ENCODE peak calls at places on chromosomes 16 and 17, in six cellular contexts. Y is dorsolateral prefrontal cortex, X is tibial artery, P is ascending aorta, J is lower lobe of right lung, Z is sigmoid colon. R is an unnamed sample.

GRCh38 chr17:4541041-4541327 is 14.2 kb downstream of the MYBBP1A start:
- DNase-seq in Y (no peak), X (no peak), P (no peak), J (no peak), Z (no peak), R (no peak)

GRCh38 chr16:29908719-29909220 is 8.5 kb downstream of the ASPHD1 start:
- DNase-seq in Y (no peak), X (no peak), P (no peak), J (no peak), Z (no peak), R (no peak)

GRCh38 chr16:54285414-54286066 is 1.0 kb downstream of the IRX3 start:
- DNase-seq in Y (no peak), X (no peak), P (no peak), J (no peak), Z (no peak), R (no peak)

GRCh38 chr16:2753523-2754020 is 1.1 kb downstream of the SRRM2 start:
- DNase-seq in Y (no peak), X (no peak), P (no peak), J (peak), Z (no peak), R (no peak)

GRCh38 chr17:55420776-55421178 is 858 bp downstream of the MMD start:
- DNase-seq in Y (peak), X (peak), P (no peak), J (peak), Z (peak), R (peak)

GRCh38 chr17:78378225-78379133 is at the start of gene PGS1:
- DNase-seq in Y (peak), X (peak), P (no peak), J (peak), Z (peak), R (peak)

GRCh38 chr17:28955408-28955807 is 4.1 kb upstream of the PHF12 start:
- DNase-seq in Y (no peak), X (no peak), P (no peak), J (no peak), Z (peak), R (no peak)

GRCh38 chr17:82960419-82961271 is 118.8 kb upstream of the METRNL start:
- DNase-seq in Y (no peak), X (no peak), P (no peak), J (no peak), Z (peak), R (peak)

GRCh38 chr16:2003827-2004641 is 5.6 kb downstream of the ZNF598 start:
- DNase-seq in Y (peak), X (peak), P (no peak), J (peak), Z (peak), R (peak)

GRCh38 chr17:30950669-30951399 is 20.0 kb upstream of the RNF135 start:
- DNase-seq in Y (no peak), X (peak), P (peak), J (peak), Z (peak), R (peak)

GRCh38 chr16:81908466-81909230 is 102.6 kb downstream of the SDR42E1 start:
- DNase-seq in Y (no peak), X (no peak), P (no peak), J (no peak), Z (peak), R (no peak)

GRCh38 chr17:66348605-66349165 is 46.3 kb downstream of the PRKCA start:
- DNase-seq in Y (no peak), X (no peak), P (no peak), J (no peak), Z (peak), R (no peak)

GRCh38 chr16:89639385-89639784 is 18.1 kb downstream of the CHMP1A start:
- DNase-seq in Y (no peak), X (no peak), P (no peak), J (no peak), Z (no peak), R (no peak)

GRCh38 chr16:57190136-57190535 is 4.0 kb downstream of the RSPRY1 start:
- DNase-seq in Y (no peak), X (no peak), P (no peak), J (no peak), Z (no peak), R (no peak)
- H3K27ac ChIP-seq in Y (no peak), X (no peak), P (no peak), J (no peak), Z (peak), R (peak)

GRCh38 chr17:45577571-45578279 is 87.2 kb upstream of the PLEKHM1 start:
- DNase-seq in Y (no peak), X (no peak), P (no peak), J (no peak), Z (no peak), R (no peak)

GRCh38 chr17:45573915-45574314 is 83.4 kb upstream of the PLEKHM1 start:
- DNase-seq in Y (no peak), X (no peak), P (no peak), J (no peak), Z (no peak), R (no peak)

GRCh38 chr17:45578516-45579455 is 88.3 kb upstream of the PLEKHM1 start:
- DNase-seq in Y (no peak), X (no peak), P (no peak), J (no peak), Z (no peak), R (no peak)

GRCh38 chr17:45574376-45574775 is 83.9 kb upstream of the PLEKHM1 start:
- DNase-seq in Y (no peak), X (no peak), P (no peak), J (no peak), Z (no peak), R (no peak)

GRCh38 chr17:45575126-45575885 is 84.8 kb upstream of the PLEKHM1 start:
- DNase-seq in Y (no peak), X (no peak), P (no peak), J (no peak), Z (no peak), R (no peak)
- H3K27ac ChIP-seq in Y (no peak), X (no peak), P (no peak), J (no peak), Z (no peak), R (no peak)

GRCh38 chr17:62871291-62871690 is 63.2 kb upstream of the MARCHF10 start:
- DNase-seq in Y (no peak), X (no peak), P (no peak), J (no peak), Z (no peak), R (no peak)

GRCh38 chr17:62870581-62870964 is 62.5 kb upstream of the MARCHF10 start:
- DNase-seq in Y (no peak), X (no peak), P (no peak), J (no peak), Z (no peak), R (no peak)

GRCh38 chr17:62865586-62865985 is 57.5 kb upstream of the MARCHF10 start:
- DNase-seq in Y (no peak), X (no peak), P (no peak), J (no peak), Z (no peak), R (no peak)

GRCh38 chr17:62868008-62868407 is 59.9 kb upstream of the MARCHF10 start:
- DNase-seq in Y (no peak), X (no peak), P (no peak), J (no peak), Z (no peak), R (no peak)

GRCh38 chr17:62869885-62870580 is 61.9 kb upstream of the MARCHF10 start:
- DNase-seq in Y (peak), X (no peak), P (no peak), J (no peak), Z (no peak), R (no peak)
- H3K27ac ChIP-seq in Y (peak), X (no peak), P (no peak), J (no peak), Z (no peak), R (no peak)

DNA sequence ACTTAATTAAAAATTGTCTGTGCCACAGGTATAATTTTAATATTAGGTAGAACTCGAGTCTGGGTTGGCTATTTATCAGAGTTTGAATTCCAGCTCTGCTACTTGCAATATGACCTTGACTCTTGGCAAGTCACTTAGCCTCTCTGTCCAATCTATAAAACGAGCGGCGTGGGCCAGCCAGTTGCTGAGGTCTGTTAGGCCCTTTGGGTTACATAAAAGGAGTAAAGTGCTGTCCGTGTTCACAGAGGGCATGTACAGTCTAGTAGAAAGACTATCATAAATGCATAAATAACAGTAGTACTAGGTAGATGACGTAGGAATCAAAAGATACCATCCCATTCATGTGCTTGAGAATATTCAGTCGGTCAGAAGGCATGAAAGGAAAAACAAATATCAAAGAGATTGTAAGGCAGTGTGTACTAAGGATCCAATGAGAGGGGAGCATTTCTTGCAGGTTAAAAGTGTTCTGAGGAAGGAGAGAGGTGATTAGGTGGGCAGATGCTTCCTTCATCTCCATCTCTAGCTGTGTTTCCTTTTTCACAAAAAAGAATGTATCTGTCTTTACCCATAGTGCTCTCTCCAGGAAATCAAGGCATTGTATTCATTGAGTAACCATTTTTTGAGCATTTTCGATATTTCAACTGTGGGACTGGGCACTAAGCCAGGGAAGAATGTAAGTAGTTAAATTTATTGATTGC is 2.4 kb downstream of the TNRC6A start:
- DNase-seq in Y (no peak), X (no peak), P (no peak), J (no peak), Z (no peak), R (no peak)
- H3K27ac ChIP-seq in Y (peak), X (peak), P (peak), J (no peak), Z (peak), R (peak)